ENCODE peak calls at places on chromosomes 6 and 20, in four cellular contexts. V, O, C and I are unnamed samples.

GRCh38 chr20:39146394-39146793 is 184.2 kb downstream of the DHX35 start:
- DNase-seq in O (no peak), C (no peak), V (no peak), I (no peak)

GRCh38 chr6:3751730-3752537 is 421 bp upstream of the PXDC1 start:
- DNase-seq in O (peak; percentile 90), V (peak; percentile 94), C (peak; percentile 82), I (peak; percentile 96)

GRCh38 chr6:133099573-133099972 is 141.6 kb upstream of the EYA4 start:
- DNase-seq in O (no peak), C (peak; percentile 86), V (peak; percentile 93), I (no peak)

GRCh38 chr6:159941286-159942113 is 27.4 kb upstream of the IGF2R start:
- DNase-seq in C (peak; percentile 29), V (peak; percentile 57), O (no peak), I (no peak)

GRCh38 chr20:55668659-55669058 is 336.7 kb downstream of the CBLN4 start:
- DNase-seq in O (no peak), V (no peak), C (no peak), I (no peak)

GRCh38 chr6:150025201-150025917 is at the start of gene RAET1L:
- DNase-seq in O (peak; percentile 31), C (no peak), V (peak; percentile 25), I (peak; percentile 66)

GRCh38 chr6:137536104-137536773 is 42.0 kb upstream of the OLIG3 start:
- DNase-seq in O (no peak), V (no peak), C (no peak), I (no peak)

GRCh38 chr6:170022827-170023619 is 267.9 kb downstream of the DLL1 start:
- DNase-seq in V (no peak), C (no peak), O (peak; percentile 46), I (peak; percentile 67)

GRCh38 chr20:35947489-35947888 is 6.8 kb downstream of the SCAND1 start:
- DNase-seq in C (no peak), V (no peak), O (no peak), I (no peak)

GRCh38 chr6:100322886-100323285 is 141.8 kb downstream of the SIM1 start:
- DNase-seq in C (no peak), O (no peak), V (no peak), I (no peak)

GRCh38 chr6:60695232-60695631 is 1590.8 kb downstream of the KHDRBS2 start:
- DNase-seq in V (no peak), C (no peak), O (no peak), I (peak; percentile 15)

GRCh38 chr20:64216036-64216435 is 39.5 kb upstream of the PCMTD2 start:
- DNase-seq in C (no peak), O (no peak), V (no peak), I (no peak)

GRCh38 chr6:158758941-158759479 is 60.2 kb downstream of the EZR start:
- DNase-seq in O (no peak), C (no peak), V (no peak), I (no peak)

GRCh38 chr6:736657-737446 is 43.9 kb upstream of the EXOC2 start:
- DNase-seq in C (no peak), V (no peak), O (no peak), I (no peak)

GRCh38 chr6:29131691-29132090 is 23.8 kb downstream of the OR2J3 start:
- DNase-seq in V (no peak), O (no peak), C (no peak), I (no peak)

GRCh38 chr6:44659676-44660170 is 272.2 kb downstream of the CDC5L start:
- DNase-seq in V (no peak), O (no peak), C (no peak), I (no peak)

GRCh38 chr6:140354296-140354695 is 979.8 kb upstream of the CITED2 start:
- DNase-seq in O (no peak), C (no peak), V (no peak), I (no peak)

GRCh38 chr20:57844626-57845596 is 135.1 kb upstream of the PMEPA1 start:
- DNase-seq in O (no peak), V (no peak), C (no peak), I (no peak)

GRCh38 chr20:38418509-38419204 is 16.5 kb downstream of the SNHG17 start:
- DNase-seq in C (no peak), V (peak; percentile 27), O (peak; percentile 58), I (peak; percentile 55)

GRCh38 chr6:53648571-53648970 is 17.0 kb downstream of the KLHL31 start:
- DNase-seq in V (no peak), O (no peak), C (no peak), I (no peak)

GRCh38 chr6:169131356-169131755 is 122.3 kb downstream of the THBS2 start:
- DNase-seq in C (no peak), O (no peak), V (peak; percentile 19), I (no peak)

GRCh38 chr6:22113046-22113766 is 183.6 kb downstream of the PRL start:
- DNase-seq in C (peak; percentile 94), V (peak; percentile 99), O (no peak), I (peak; percentile 42)

GRCh38 chr6:53894086-53894485 is 99.3 kb downstream of the LRRC1 start:
- DNase-seq in C (no peak), V (peak; percentile 31), O (no peak), I (no peak)

GRCh38 chr6:38476141-38476540 is 163.6 kb downstream of the BTBD9 start:
- DNase-seq in O (no peak), C (no peak), V (no peak), I (no peak)

GRCh38 chr6:43455034-43455747 is at the start of gene DLK2:
- DNase-seq in V (no peak), O (no peak), C (no peak), I (no peak)

GRCh38 chr6:44439270-44440045 is 52.0 kb downstream of the CDC5L start:
- DNase-seq in O (no peak), C (no peak), V (peak; percentile 74), I (no peak)

GRCh38 chr6:87923389-87924050 is 124.1 kb upstream of the SPACA1 start:
- DNase-seq in O (no peak), C (no peak), V (no peak), I (no peak)

GRCh38 chr20:31839782-31840487 is 5.5 kb downstream of the FOXS1 start:
- DNase-seq in V (peak; percentile 17), C (no peak), O (no peak), I (peak; percentile 31)

GRCh38 chr20:35007413-35007812 is 51.7 kb downstream of the MYH7B start:
- DNase-seq in C (no peak), O (no peak), V (no peak), I (no peak)

GRCh38 chr20:50169329-50169823 is 15.9 kb upstream of the PEDS1 start:
- DNase-seq in C (no peak), V (peak; percentile 81), O (peak; percentile 81), I (peak; percentile 92)

GRCh38 chr6:24117016-24117415 is 9.0 kb upstream of the NRSN1 start:
- DNase-seq in V (no peak), O (no peak), C (no peak), I (no peak)

GRCh38 chr20:23920936-23921335 is 41.4 kb upstream of the CST5 start:
- DNase-seq in O (no peak), V (no peak), C (no peak), I (no peak)

GRCh38 chr6:142400495-142400894 is 98.7 kb downstream of the ADGRG6 start:
- DNase-seq in O (no peak), C (no peak), V (peak; percentile 54), I (no peak)